ENCODE peak calls at places on chromosomes 16 and 17, in nine cellular contexts. One of them, this sample, is unnamed.

GRCh38 chr17:29645516-29646051 is 22.9 kb upstream of the CORO6 start:
- DNase-seq in T-helper 2 cell: no peak
- DNase-seq in C1 segment of cervical spinal cord: no peak
- DNase-seq in occipital lobe: no peak
- DNase-seq in heart left ventricle: no peak
- DNase-seq in HuH-7.5: no peak
- DNase-seq in COR-L47: no peak
- DNase-seq in germinal center: no peak
- DNase-seq in GM20000: no peak
- DNase-seq in this sample: peak; percentile 75

GRCh38 chr16:48413291-48413690 is 28.1 kb upstream of the SIAH1 start:
- DNase-seq in occipital lobe: no peak
- DNase-seq in heart left ventricle: no peak
- DNase-seq in T-helper 2 cell: no peak
- DNase-seq in germinal center: no peak
- DNase-seq in HuH-7.5: no peak
- DNase-seq in GM20000: no peak
- DNase-seq in COR-L47: peak; percentile 25
- DNase-seq in C1 segment of cervical spinal cord: no peak
- DNase-seq in this sample: no peak

GRCh38 chr17:2542456-2542855 is 30.8 kb upstream of the METTL16 start:
- DNase-seq in occipital lobe: no peak
- DNase-seq in C1 segment of cervical spinal cord: no peak
- DNase-seq in COR-L47: no peak
- DNase-seq in germinal center: no peak
- DNase-seq in heart left ventricle: no peak
- DNase-seq in GM20000: no peak
- DNase-seq in T-helper 2 cell: no peak
- DNase-seq in HuH-7.5: no peak
- DNase-seq in this sample: no peak

GRCh38 chr17:57211543-57211942 is 44.8 kb upstream of the MSI2 start:
- DNase-seq in heart left ventricle: no peak
- DNase-seq in germinal center: no peak
- DNase-seq in C1 segment of cervical spinal cord: no peak
- DNase-seq in COR-L47: no peak
- DNase-seq in T-helper 2 cell: no peak
- DNase-seq in HuH-7.5: peak; percentile 46
- DNase-seq in GM20000: no peak
- DNase-seq in occipital lobe: no peak
- DNase-seq in this sample: no peak

GRCh38 chr17:37708616-37709212 is 36.1 kb downstream of the HNF1B start:
- DNase-seq in GM20000: no peak
- DNase-seq in HuH-7.5: peak; percentile 30
- DNase-seq in C1 segment of cervical spinal cord: no peak
- DNase-seq in occipital lobe: no peak
- DNase-seq in T-helper 2 cell: no peak
- DNase-seq in COR-L47: no peak
- DNase-seq in heart left ventricle: no peak
- DNase-seq in germinal center: no peak
- DNase-seq in this sample: no peak

GRCh38 chr16:21950782-21951521 is 2.2 kb upstream of the UQCRC2 start:
- DNase-seq in germinal center: peak; percentile 30
- DNase-seq in C1 segment of cervical spinal cord: no peak
- DNase-seq in occipital lobe: no peak
- DNase-seq in T-helper 2 cell: no peak
- DNase-seq in COR-L47: peak; percentile 8
- DNase-seq in HuH-7.5: peak; percentile 15
- DNase-seq in heart left ventricle: no peak
- DNase-seq in GM20000: peak; percentile 17
- DNase-seq in this sample: no peak

GRCh38 chr17:72656114-72656763 is 436.2 kb downstream of the SLC39A11 start:
- DNase-seq in heart left ventricle: no peak
- DNase-seq in C1 segment of cervical spinal cord: peak; percentile 15
- DNase-seq in COR-L47: no peak
- DNase-seq in HuH-7.5: no peak
- DNase-seq in T-helper 2 cell: no peak
- DNase-seq in germinal center: no peak
- DNase-seq in GM20000: no peak
- DNase-seq in occipital lobe: no peak
- DNase-seq in this sample: peak; percentile 24

GRCh38 chr17:50289268-50289667 is 15.0 kb downstream of the TMEM92 start:
- DNase-seq in COR-L47: no peak
- DNase-seq in T-helper 2 cell: no peak
- DNase-seq in heart left ventricle: no peak
- DNase-seq in GM20000: no peak
- DNase-seq in germinal center: no peak
- DNase-seq in HuH-7.5: no peak
- DNase-seq in C1 segment of cervical spinal cord: no peak
- DNase-seq in occipital lobe: no peak
- DNase-seq in this sample: no peak

GRCh38 chr17:49989518-49989880 is 5.5 kb downstream of the DLX3 start:
- DNase-seq in occipital lobe: no peak
- DNase-seq in C1 segment of cervical spinal cord: no peak
- DNase-seq in germinal center: no peak
- DNase-seq in COR-L47: no peak
- DNase-seq in GM20000: no peak
- DNase-seq in HuH-7.5: no peak
- DNase-seq in heart left ventricle: no peak
- DNase-seq in T-helper 2 cell: no peak
- DNase-seq in this sample: no peak

GRCh38 chr17:58300336-58300735 is 19.6 kb upstream of the MPO start:
- DNase-seq in germinal center: no peak
- DNase-seq in T-helper 2 cell: no peak
- DNase-seq in COR-L47: no peak
- DNase-seq in occipital lobe: no peak
- DNase-seq in GM20000: no peak
- DNase-seq in C1 segment of cervical spinal cord: no peak
- DNase-seq in heart left ventricle: no peak
- DNase-seq in HuH-7.5: no peak
- DNase-seq in this sample: no peak

GRCh38 chr17:66724581-66725341 is 110.2 kb upstream of the CACNG5 start:
- DNase-seq in GM20000: no peak
- DNase-seq in germinal center: no peak
- DNase-seq in heart left ventricle: no peak
- DNase-seq in COR-L47: peak; percentile 86
- DNase-seq in occipital lobe: no peak
- DNase-seq in C1 segment of cervical spinal cord: no peak
- DNase-seq in HuH-7.5: no peak
- DNase-seq in T-helper 2 cell: no peak
- DNase-seq in this sample: no peak

GRCh38 chr17:36504156-36504545 is 17.7 kb downstream of the ZNHIT3 start:
- DNase-seq in T-helper 2 cell: no peak
- DNase-seq in occipital lobe: no peak
- DNase-seq in C1 segment of cervical spinal cord: no peak
- DNase-seq in germinal center: no peak
- DNase-seq in GM20000: no peak
- DNase-seq in COR-L47: no peak
- DNase-seq in heart left ventricle: no peak
- DNase-seq in HuH-7.5: no peak
- DNase-seq in this sample: no peak

GRCh38 chr16:86660623-86661022 is 82.3 kb downstream of the FOXL1 start:
- DNase-seq in heart left ventricle: no peak
- DNase-seq in occipital lobe: no peak
- DNase-seq in C1 segment of cervical spinal cord: no peak
- DNase-seq in T-helper 2 cell: no peak
- DNase-seq in germinal center: no peak
- DNase-seq in GM20000: no peak
- DNase-seq in HuH-7.5: no peak
- DNase-seq in COR-L47: no peak
- DNase-seq in this sample: no peak

GRCh38 chr17:21301593-21302550 is 17.4 kb downstream of the MAP2K3 start:
- DNase-seq in GM20000: no peak
- DNase-seq in germinal center: no peak
- DNase-seq in T-helper 2 cell: no peak
- DNase-seq in heart left ventricle: peak; percentile 57
- DNase-seq in C1 segment of cervical spinal cord: no peak
- DNase-seq in occipital lobe: no peak
- DNase-seq in HuH-7.5: no peak
- DNase-seq in COR-L47: peak; percentile 29
- DNase-seq in this sample: peak; percentile 9

GRCh38 chr17:8392674-8393469 is 4.8 kb downstream of the RNF222 start:
- DNase-seq in C1 segment of cervical spinal cord: no peak
- DNase-seq in occipital lobe: no peak
- DNase-seq in heart left ventricle: no peak
- DNase-seq in germinal center: no peak
- DNase-seq in T-helper 2 cell: no peak
- DNase-seq in GM20000: no peak
- DNase-seq in COR-L47: no peak
- DNase-seq in HuH-7.5: no peak
- DNase-seq in this sample: no peak

GRCh38 chr17:40922239-40922638 is 15.2 kb downstream of the KRT23 start:
- DNase-seq in C1 segment of cervical spinal cord: peak; percentile 1
- DNase-seq in COR-L47: no peak
- DNase-seq in GM20000: no peak
- DNase-seq in T-helper 2 cell: no peak
- DNase-seq in germinal center: no peak
- DNase-seq in HuH-7.5: no peak
- DNase-seq in heart left ventricle: no peak
- DNase-seq in occipital lobe: no peak
- DNase-seq in this sample: no peak

GRCh38 chr17:46979023-46979870 is at the start of gene RPRML:
- DNase-seq in germinal center: peak; percentile 40
- DNase-seq in GM20000: peak; percentile 61
- DNase-seq in occipital lobe: no peak
- DNase-seq in HuH-7.5: peak; percentile 30
- DNase-seq in C1 segment of cervical spinal cord: no peak
- DNase-seq in COR-L47: peak; percentile 52
- DNase-seq in heart left ventricle: peak; percentile 74
- DNase-seq in T-helper 2 cell: peak; percentile 9
- DNase-seq in this sample: peak; percentile 51